ENCODE peak calls at places on chromosomes 2 and 18, in four cellular contexts. U, L, I and W are unnamed samples.

GRCh38 chr2:219514196-219514761 is at the start of gene ASIC4:
- DNase-seq in U (no peak), L (peak; percentile 12), I (no peak), W (no peak)

GRCh38 chr2:177165731-177166711 is 46.6 kb upstream of the HNRNPA3 start:
- DNase-seq in U (peak; percentile 17), L (peak; percentile 40), I (peak; percentile 40), W (no peak)

GRCh38 chr2:199404841-199405240 is 52.9 kb downstream of the SATB2 start:
- DNase-seq in U (no peak), L (peak; percentile 57), I (no peak), W (no peak)

GRCh38 chr18:78783564-78783960 is 196.1 kb upstream of the SALL3 start:
- DNase-seq in U (no peak), L (no peak), I (no peak), W (no peak)

GRCh38 chr2:15842771-15843666 is 97.3 kb upstream of the MYCN start:
- DNase-seq in U (no peak), L (no peak), I (no peak), W (no peak)

GRCh38 chr2:85831735-85832134 is 57.1 kb downstream of the ST3GAL5 start:
- DNase-seq in U (no peak), L (no peak), I (no peak), W (no peak)

GRCh38 chr2:168293766-168294165 is 46.4 kb upstream of the STK39 start:
- DNase-seq in U (no peak), L (no peak), I (peak; percentile 10), W (no peak)

GRCh38 chr2:14654733-14655346 is 22.3 kb downstream of the LRATD1 start:
- DNase-seq in U (no peak), L (no peak), I (no peak), W (no peak)

GRCh38 chr2:69208023-69208595 is 178.9 kb downstream of the GFPT1 start:
- DNase-seq in U (no peak), L (no peak), I (peak; percentile 20), W (no peak)

GRCh38 chr2:227363756-227364155 is 15.3 kb downstream of the TM4SF20 start:
- DNase-seq in U (no peak), L (no peak), I (peak; percentile 60), W (no peak)

GRCh38 chr2:47509250-47509649 is 106.3 kb downstream of the MSH2 start:
- DNase-seq in U (no peak), L (no peak), I (no peak), W (no peak)

GRCh38 chr18:78904179-78904531 is 75.5 kb upstream of the SALL3 start:
- DNase-seq in U (no peak), L (no peak), I (no peak), W (no peak)

GRCh38 chr2:85727798-85728197 is 26.0 kb upstream of the ATOH8 start:
- DNase-seq in U (no peak), L (no peak), I (no peak), W (no peak)

GRCh38 chr2:120819720-120820210 is 84.1 kb downstream of the GLI2 start:
- DNase-seq in U (no peak), L (no peak), I (no peak), W (no peak)

GRCh38 chr2:20065885-20066602 is 14.6 kb upstream of the LAPTM4A start:
- DNase-seq in U (peak; percentile 49), L (peak; percentile 60), I (peak; percentile 86), W (peak; percentile 68)

GRCh38 chr18:22282311-22283235 is 113.2 kb downstream of the GATA6 start:
- DNase-seq in U (no peak), L (peak; percentile 96), I (peak; percentile 92), W (no peak)

GRCh38 chr2:231590614-231591013 is 2.0 kb upstream of the TEX44 start:
- DNase-seq in U (no peak), L (no peak), I (no peak), W (no peak)

GRCh38 chr18:78087338-78087737 is 837.7 kb downstream of the GALR1 start:
- DNase-seq in U (no peak), L (no peak), I (no peak), W (no peak)

GRCh38 chr2:45649855-45650806 is 1.3 kb upstream of the PRKCE start:
- DNase-seq in U (peak; percentile 82), L (peak; percentile 33), I (peak; percentile 55), W (peak; percentile 86)

GRCh38 chr2:113872201-113872600 is 17.7 kb upstream of the ACTR3 start:
- DNase-seq in U (no peak), L (peak; percentile 80), I (no peak), W (no peak)

GRCh38 chr2:68813596-68813995 is 57.6 kb downstream of the BMP10 start:
- DNase-seq in U (no peak), L (no peak), I (no peak), W (no peak)

GRCh38 chr2:68696554-68696953 is 38.1 kb upstream of the ARHGAP25 start:
- DNase-seq in U (no peak), L (no peak), I (no peak), W (no peak)

GRCh38 chr2:221570321-221571107 is 1.6 kb downstream of the EPHA4 start:
- DNase-seq in U (no peak), L (peak; percentile 31), I (no peak), W (no peak)

GRCh38 chr2:53787255-53787910 is 539 bp downstream of the ERLEC1 start:
- DNase-seq in U (no peak), L (peak; percentile 48), I (peak; percentile 9), W (no peak)

GRCh38 chr18:67300498-67300897 is 216.0 kb downstream of the DSEL start:
- DNase-seq in U (no peak), L (no peak), I (peak; percentile 9), W (no peak)

GRCh38 chr2:215747244-215747620 is 266.1 kb downstream of the MREG start:
- DNase-seq in U (no peak), L (peak; percentile 33), I (peak; percentile 60), W (no peak)

GRCh38 chr2:86249176-86249842 is 50.1 kb downstream of the MRPL35 start:
- DNase-seq in U (no peak), L (peak; percentile 79), I (peak; percentile 55), W (no peak)

GRCh38 chr18:6056171-6056932 is 161.0 kb upstream of the TMEM200C start:
- DNase-seq in U (no peak), L (peak; percentile 77), I (no peak), W (no peak)

GRCh38 chr2:209872675-209873074 is 101.0 kb downstream of the UNC80 start:
- DNase-seq in U (peak; percentile 34), L (no peak), I (peak; percentile 17), W (peak; percentile 70)

GRCh38 chr2:233449071-233449901 is 95.0 kb downstream of the DGKD start:
- DNase-seq in U (peak; percentile 43), L (peak; percentile 48), I (peak; percentile 77), W (no peak)

GRCh38 chr2:174553811-174554493 is 43.7 kb downstream of the WIPF1 start:
- DNase-seq in U (no peak), L (no peak), I (no peak), W (no peak)

GRCh38 chr2:101802329-101802728 is 104.8 kb downstream of the MAP4K4 start:
- DNase-seq in U (peak; percentile 71), L (no peak), I (peak; percentile 20), W (no peak)

GRCh38 chr2:61426267-61426897 is 44.5 kb downstream of the USP34 start:
- DNase-seq in U (peak; percentile 62), L (no peak), I (peak; percentile 80), W (no peak)

GRCh38 chr18:449374-449773 is 51.1 kb downstream of the COLEC12 start:
- DNase-seq in U (peak; percentile 88), L (no peak), I (no peak), W (no peak)

DNA sequence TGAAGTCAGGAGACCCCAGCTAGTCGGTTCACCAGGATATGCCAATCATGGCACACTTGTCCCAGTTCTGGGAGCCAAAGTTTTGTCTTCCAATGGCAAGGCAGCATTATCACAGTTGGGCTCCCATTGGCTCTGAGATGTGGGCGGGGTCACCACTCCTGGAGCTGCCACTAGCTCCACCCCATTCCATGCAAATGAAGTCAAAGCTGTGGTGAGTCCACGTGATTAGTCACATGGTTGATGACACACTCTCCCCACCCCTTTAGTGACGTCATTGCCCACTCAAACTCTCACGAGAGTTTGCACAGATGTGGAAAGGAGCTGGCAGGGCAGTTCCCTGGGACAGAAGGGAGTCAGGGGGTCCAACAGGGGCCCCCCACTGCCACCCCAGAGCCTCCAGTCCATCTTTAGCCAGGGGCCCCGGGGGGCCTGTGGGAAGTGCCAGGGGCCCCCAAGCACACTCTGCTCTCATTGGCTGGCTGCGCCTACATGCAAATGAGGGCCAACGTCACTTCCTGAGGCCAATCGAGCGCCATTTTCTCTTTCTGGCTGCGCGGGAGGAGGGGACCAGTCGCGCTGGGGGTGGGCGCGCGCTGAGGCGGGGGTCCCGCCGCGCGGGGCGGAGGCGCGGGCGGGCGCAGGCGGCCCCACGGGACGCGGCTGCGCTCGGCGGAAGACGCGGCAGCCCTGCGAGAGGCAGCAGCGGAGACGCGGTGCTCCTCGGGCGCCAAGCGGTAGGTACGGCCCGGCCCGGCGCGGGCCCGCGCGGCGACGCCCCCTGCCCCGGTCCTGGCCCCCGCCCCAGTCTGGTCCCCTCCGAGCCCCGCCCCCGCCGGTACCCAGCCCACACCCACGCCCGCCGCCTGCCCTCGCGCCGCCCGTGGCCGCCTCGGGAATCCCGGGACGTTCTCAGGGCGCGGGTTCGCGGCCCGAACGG is at the start of gene ADNP2:
- DNase-seq in U (peak; percentile 88), L (peak; percentile 96), I (peak; percentile 97), W (peak; percentile 77)
- TF ChIP-seq POLR2A in U (peak; percentile 34), L (peak; percentile 61), I (peak; percentile 31), W (no peak)

GRCh38 chr18:63378919-63379638 is 12.1 kb upstream of the KDSR start:
- DNase-seq in U (no peak), L (no peak), I (no peak), W (no peak)
- H3K4me3 ChIP-seq in U (no peak overlapping the region), L (no peak overlapping the region), I (no peak overlapping the region), W (no peak overlapping the region)

GRCh38 chr2:237467447-237468179 is 19.4 kb upstream of the MLPH start:
- DNase-seq in U (no peak), L (no peak), I (no peak), W (no peak)

GRCh38 chr2:237471457-237472186 is 15.4 kb upstream of the MLPH start:
- DNase-seq in U (peak; percentile 65), L (peak; percentile 68), I (peak; percentile 85), W (no peak)

GRCh38 chr2:237465515-237466227 is 21.4 kb upstream of the MLPH start:
- DNase-seq in U (no peak), L (peak; percentile 99), I (peak; percentile 64), W (no peak)

GRCh38 chr2:237464757-237465391 is 22.2 kb upstream of the MLPH start:
- DNase-seq in U (no peak), L (peak; percentile 37), I (no peak), W (no peak)

GRCh38 chr2:237466266-237466665 is 20.8 kb upstream of the MLPH start:
- DNase-seq in U (no peak), L (peak; percentile 92), I (no peak), W (no peak)
- TF ChIP-seq CTCF in U (no peak), L (no peak), I (no peak), W (no peak)

GRCh38 chr18:58668897-58669296 is 2.4 kb upstream of the MALT1 start:
- DNase-seq in U (no peak), L (peak; percentile 80), I (no peak), W (no peak)

GRCh38 chr18:58668211-58668610 is 3.1 kb upstream of the MALT1 start:
- DNase-seq in U (no peak), L (no peak), I (no peak), W (no peak)

GRCh38 chr18:58670561-58671121 is 624 bp upstream of the MALT1 start:
- DNase-seq in U (no peak), L (peak; percentile 31), I (peak; percentile 8), W (no peak)

GRCh38 chr18:58671122-58671940 is at the start of gene MALT1:
- DNase-seq in U (peak; percentile 95), L (peak; percentile 85), I (peak; percentile 88), W (peak; percentile 94)

GRCh38 chr18:58669731-58670379 is 1.4 kb upstream of the MALT1 start:
- DNase-seq in U (no peak), L (peak; percentile 68), I (peak; percentile 66), W (no peak)
- TF ChIP-seq POLR2A in U (no peak), L (no peak), I (no peak), W (no peak)

GRCh38 chr2:55175254-55176093 is 56.6 kb downstream of the CLHC1 start:
- DNase-seq in U (no peak), L (peak; percentile 87), I (peak; percentile 75), W (no peak)
- H3K4me3 ChIP-seq in U (no peak overlapping the region), L (no peak overlapping the region), I (no peak overlapping the region), W (no peak overlapping the region)